ENCODE peak calls at places on chromosome 12, in six cellular contexts. W, P, I, A, Y and F are unnamed samples.

GRCh38 chr12:20885116-20885515 is 74.6 kb downstream of the SLCO1B3 start:
- DNase-seq in W (no peak), P (no peak), I (peak), A (no peak), Y (no peak), F (no peak)

GRCh38 chr12:117853600-117853999 is 115.2 kb downstream of the KSR2 start:
- DNase-seq in W (no peak), P (no peak), I (peak), A (no peak), Y (no peak), F (no peak)

GRCh38 chr12:115404761-115405470 is 720.9 kb upstream of the TBX3 start:
- DNase-seq in W (peak), P (no peak), I (peak), A (no peak), Y (no peak), F (no peak)

GRCh38 chr12:80979251-80979650 is 41.5 kb upstream of the LIN7A start:
- DNase-seq in W (no peak), P (no peak), I (no peak), A (no peak), Y (no peak), F (no peak)

GRCh38 chr12:87266305-87266704 is 762.9 kb downstream of the C12orf50 start:
- DNase-seq in W (peak), P (no peak), I (peak), A (peak), Y (no peak), F (peak)

GRCh38 chr12:15253990-15254389 is 32.8 kb upstream of the RERG start:
- DNase-seq in W (no peak), P (no peak), I (no peak), A (no peak), Y (no peak), F (no peak)

GRCh38 chr12:52798671-52799497 is 3.0 kb upstream of the KRT3 start:
- DNase-seq in W (no peak), P (no peak), I (peak), A (no peak), Y (no peak), F (no peak)

GRCh38 chr12:53097564-53098353 is at the start of gene IGFBP6:
- DNase-seq in W (peak), P (peak), I (peak), A (peak), Y (peak), F (peak)

GRCh38 chr12:124940143-124940392 is 25.6 kb upstream of the UBC start:
- DNase-seq in W (no peak), P (no peak), I (no peak), A (no peak), Y (no peak), F (no peak)

GRCh38 chr12:59780605-59781135 is 184.8 kb downstream of the SLC16A7 start:
- DNase-seq in W (peak), P (no peak), I (peak), A (no peak), Y (no peak), F (peak)

GRCh38 chr12:127381043-127381668 is 885.8 kb upstream of the TMEM132C start:
- DNase-seq in W (peak), P (no peak), I (peak), A (peak), Y (peak), F (peak)

GRCh38 chr12:131309700-131310099 is 356.0 kb downstream of the ADGRD1 start:
- DNase-seq in W (no peak), P (no peak), I (no peak), A (no peak), Y (no peak), F (no peak)

GRCh38 chr12:131313635-131314034 is 359.9 kb downstream of the ADGRD1 start:
- DNase-seq in W (no peak), P (no peak), I (no peak), A (no peak), Y (no peak), F (no peak)

GRCh38 chr12:131314524-131315090 is 360.9 kb downstream of the ADGRD1 start:
- DNase-seq in W (no peak), P (no peak), I (no peak), A (no peak), Y (no peak), F (no peak)

GRCh38 chr12:131312793-131313545 is 359.3 kb downstream of the ADGRD1 start:
- DNase-seq in W (no peak), P (no peak), I (no peak), A (no peak), Y (no peak), F (no peak)

DNA sequence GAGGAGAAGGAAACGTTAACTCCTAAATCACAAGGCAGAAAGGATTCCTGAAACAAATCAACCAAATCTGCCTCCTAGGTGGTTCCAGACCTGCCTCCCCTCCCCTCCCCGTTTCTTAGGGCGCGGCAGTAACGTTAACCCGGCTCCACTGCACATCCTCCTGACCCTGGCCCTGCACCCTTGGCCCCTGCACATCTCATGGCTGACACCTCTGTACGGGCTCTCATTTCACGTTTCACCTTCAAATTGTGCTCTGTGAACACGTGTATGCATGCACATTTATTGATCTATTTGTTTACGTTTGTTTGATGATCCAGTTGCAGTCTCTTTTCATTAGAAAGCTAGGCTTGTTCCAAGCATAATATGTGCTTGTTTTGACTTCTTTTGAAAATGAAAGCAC is 358.1 kb downstream of the ADGRD1 start:
- DNase-seq in W (no peak), P (no peak), I (no peak), A (no peak), Y (no peak), F (no peak)
- TF ChIP-seq CTCF in W (no peak), P (no peak), I (no peak), A (no peak), Y (no peak), F (no peak)

GRCh38 chr12:6163554-6164060 is 36.6 kb upstream of the CD9 start:
- DNase-seq in W (no peak), P (no peak), I (no peak), A (no peak), Y (no peak), F (no peak)

GRCh38 chr12:6165418-6165817 is 34.8 kb upstream of the CD9 start:
- DNase-seq in W (peak), P (no peak), I (no peak), A (no peak), Y (no peak), F (no peak)

GRCh38 chr12:6167327-6168280 is 32.6 kb upstream of the CD9 start:
- DNase-seq in W (peak), P (no peak), I (peak), A (no peak), Y (peak), F (peak)

GRCh38 chr12:6169107-6169440 is 31.1 kb upstream of the CD9 start:
- DNase-seq in W (no peak), P (no peak), I (no peak), A (no peak), Y (no peak), F (no peak)

GRCh38 chr12:6166808-6167207 is 33.4 kb upstream of the CD9 start:
- DNase-seq in W (no peak), P (no peak), I (no peak), A (no peak), Y (no peak), F (no peak)
- H3K4me3 ChIP-seq in W (no peak), P (no peak), I (no peak), A (no peak), Y (no peak), F (no peak)

DNA sequence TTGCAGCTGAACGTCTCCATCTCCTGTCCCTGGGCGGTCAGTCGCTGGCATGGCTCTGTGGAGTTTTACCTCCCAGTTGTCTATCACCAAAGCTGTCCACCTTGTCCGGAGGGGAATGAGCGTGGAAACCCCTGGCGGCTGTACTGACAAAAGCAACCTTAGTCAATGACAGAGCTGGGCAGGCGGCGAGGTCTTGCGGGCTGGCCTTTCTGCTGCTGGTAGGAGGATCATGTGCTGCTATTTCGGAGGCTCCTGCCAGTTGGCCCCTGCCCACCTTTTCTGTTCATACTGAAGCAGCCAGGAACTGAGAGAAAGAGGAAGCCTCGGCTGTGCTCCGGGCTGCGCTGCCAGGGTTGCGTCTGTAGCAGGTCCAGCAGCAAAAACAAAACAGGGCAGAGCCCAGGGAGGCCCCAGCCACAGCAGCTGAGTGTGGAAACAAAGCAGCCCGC is 57.7 kb downstream of the HMGA2 start:
- DNase-seq in W (peak), P (peak), I (no peak), A (no peak), Y (no peak), F (peak)
- TF ChIP-seq CTCF in W (peak), P (no peak), I (no peak), A (no peak), Y (no peak), F (peak)

DNA sequence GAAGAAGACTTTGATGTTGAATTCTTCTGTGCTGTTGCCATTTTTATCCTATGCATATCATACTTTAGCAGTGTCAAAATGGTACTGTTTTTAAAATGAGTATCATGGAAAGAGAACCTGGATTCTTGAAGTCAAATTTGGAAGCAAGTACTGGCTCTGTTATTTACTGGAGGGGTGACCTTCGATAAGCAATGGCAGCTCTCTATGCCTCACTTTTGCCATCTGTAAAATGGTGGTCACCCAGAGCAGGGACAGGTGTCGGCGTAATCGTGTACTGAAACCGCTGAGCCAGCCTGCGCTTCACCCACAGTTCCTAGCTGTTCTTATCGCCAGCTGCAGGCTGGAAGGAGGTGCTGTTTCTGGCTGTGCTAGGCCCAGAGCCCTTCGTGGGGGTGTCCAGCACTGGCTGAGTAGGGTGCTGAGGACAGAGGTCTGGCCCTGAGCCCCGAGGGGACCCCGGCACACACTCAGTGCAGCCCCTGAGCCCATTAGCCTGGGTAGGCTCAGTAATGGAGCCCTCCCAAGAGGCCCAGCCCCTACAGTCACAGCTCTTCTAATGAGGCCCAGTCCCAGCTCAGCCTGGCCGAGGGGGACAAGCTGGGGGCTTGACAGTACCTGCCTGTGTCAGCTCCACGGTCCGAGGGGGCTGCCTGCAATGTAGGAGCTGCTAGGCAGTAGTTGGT is 183.5 kb downstream of the PHETA1 start:
- DNase-seq in W (no peak), P (no peak), I (no peak), A (no peak), Y (no peak), F (no peak)
- H3K4me3 ChIP-seq in W (no peak), P (no peak), I (no peak), A (no peak), Y (no peak), F (no peak)

GRCh38 chr12:42565001-42565400 is 24.5 kb downstream of the PRICKLE1 start:
- DNase-seq in W (no peak), P (no peak), I (no peak), A (no peak), Y (no peak), F (no peak)
- TF ChIP-seq CTCF in W (no peak), P (no peak), I (no peak), A (no peak), Y (no peak), F (no peak)

GRCh38 chr12:12542286-12542685 is 20.4 kb downstream of the DUSP16 start:
- DNase-seq in W (no peak), P (no peak), I (no peak), A (no peak), Y (no peak), F (no peak)

GRCh38 chr12:12546314-12546772 is 16.3 kb downstream of the DUSP16 start:
- DNase-seq in W (peak), P (no peak), I (no peak), A (no peak), Y (no peak), F (no peak)

GRCh38 chr12:12542964-12543363 is 19.7 kb downstream of the DUSP16 start:
- DNase-seq in W (no peak), P (no peak), I (no peak), A (no peak), Y (no peak), F (no peak)

GRCh38 chr12:12541782-12542181 is 20.9 kb downstream of the DUSP16 start:
- DNase-seq in W (no peak), P (no peak), I (no peak), A (no peak), Y (no peak), F (no peak)

GRCh38 chr12:12543959-12544358 is 18.7 kb downstream of the DUSP16 start:
- DNase-seq in W (no peak), P (no peak), I (no peak), A (no peak), Y (no peak), F (no peak)
- H3K4me3 ChIP-seq in W (no peak), P (no peak), I (no peak), A (no peak), Y (no peak), F (no peak)

DNA sequence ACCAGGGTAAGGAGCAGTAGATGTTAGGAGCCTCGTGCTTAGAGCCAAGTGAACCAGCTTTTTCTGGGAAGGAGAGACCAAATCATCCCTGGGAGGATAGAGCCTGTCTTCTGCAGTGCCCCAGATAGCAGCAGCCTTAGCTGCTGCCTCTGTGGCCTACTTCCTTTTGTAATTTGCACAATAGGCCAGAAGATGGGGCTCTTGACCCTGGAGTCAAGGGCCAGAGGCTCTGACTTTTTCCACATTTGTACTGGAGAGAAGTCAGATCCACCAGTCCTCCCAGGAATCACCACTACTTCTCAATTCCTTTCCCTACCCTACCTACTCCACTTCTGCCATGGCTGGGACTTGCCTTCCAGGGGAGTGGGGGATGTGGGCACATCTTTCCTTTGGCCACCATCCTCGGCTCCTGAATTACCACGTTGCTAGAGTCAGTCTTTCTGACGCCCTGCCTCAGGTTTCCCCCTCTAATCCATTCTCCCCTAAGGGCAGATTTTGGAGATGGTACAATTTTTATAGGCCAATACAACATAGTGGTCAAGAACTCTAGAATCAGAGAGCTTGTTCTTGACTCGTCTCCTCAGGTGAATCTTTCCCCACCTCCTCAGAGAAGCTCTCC is 3.3 kb upstream of the SLC4A8 start:
- DNase-seq in W (peak), P (no peak), I (peak), A (peak), Y (no peak), F (peak)
- TF ChIP-seq CTCF in W (peak), P (no peak), I (peak), A (peak), Y (peak), F (peak)

DNA sequence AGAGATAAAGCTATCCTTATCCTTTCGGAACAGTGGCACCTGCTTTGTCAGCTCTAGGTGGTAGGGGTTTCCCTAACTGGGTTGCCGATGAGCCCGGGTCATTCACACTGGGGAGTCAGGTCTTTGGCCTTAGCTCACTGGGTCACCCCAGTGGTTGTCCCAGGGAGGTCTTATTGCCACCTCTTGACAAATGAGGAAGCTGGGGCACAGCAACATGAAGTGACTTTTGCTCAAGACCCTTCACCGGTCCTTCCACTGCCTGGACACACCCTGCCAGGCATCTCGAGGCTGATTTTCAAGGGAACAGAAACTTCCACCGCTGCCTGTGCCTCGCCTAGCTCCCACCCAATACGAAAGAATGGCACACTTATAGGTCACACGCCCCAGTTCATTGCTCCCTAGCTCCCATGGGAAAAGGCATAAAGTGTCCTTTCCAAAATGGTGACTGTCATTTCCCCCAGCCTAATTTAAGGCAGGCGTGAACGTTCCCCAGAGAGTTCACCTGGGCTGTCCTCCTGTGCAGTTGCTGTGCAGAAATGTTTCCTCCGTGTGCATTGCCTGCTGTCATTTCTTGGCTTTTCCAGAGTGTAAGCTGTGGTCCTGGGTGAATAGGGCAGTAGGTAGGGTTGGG is 156.1 kb upstream of the CCND2 start:
- DNase-seq in W (no peak), P (no peak), I (no peak), A (no peak), Y (no peak), F (peak)
- H3K4me3 ChIP-seq in W (no peak), P (no peak), I (no peak), A (no peak), Y (peak), F (peak)

GRCh38 chr12:91406920-91407341 is 224.3 kb upstream of the DCN start:
- DNase-seq in W (peak), P (no peak), I (peak), A (no peak), Y (peak), F (peak)
- TF ChIP-seq CTCF in W (no peak), P (no peak), I (no peak), A (no peak), Y (no peak), F (no peak)